ENCODE peak calls at places on chromosomes 1 and 21, in eight cellular contexts. G is WTC11; X is GM20000; M is activated T-cell treated with anti-CD3 and anti-CD28 coated beads, Interleukin-2, amount 50 U/mL, for 48 hours; S is HFFc6; U is stimulated activated CD8-positive, alpha-beta memory T cell treated with anti-CD3 and anti-CD28 coated beads, Interleukin-12 subunit alpha, Interleukin-12 subunit beta, amount 100 ng/mL, for 4 hours; B is stimulated activated CD4-positive, alpha-beta T cell treated with anti-CD3 and anti-CD28 coated beads, Interleukin-2, amount 100 ng/mL, for 48 hours; J is neural progenitor cell. Y is an unnamed sample.
A peak's percentile ranks its signal among the peaks of the same experiment; 100 is the strongest.

GRCh38 chr1:155831279-155831976 is 25.6 kb downstream of the GON4L start:
- DNase-seq in M (no peak), G (no peak), J (no peak), X (no peak), S (no peak), B (no peak), U (no peak), Y (no peak)

GRCh38 chr1:235018161-235018560 is 110.5 kb downstream of the TOMM20 start:
- DNase-seq in M (peak; percentile 19), J (no peak), S (peak; percentile 98), B (no peak), G (no peak), U (no peak), X (no peak), Y (peak; percentile 90)

GRCh38 chr1:182080955-182081582 is 19.6 kb upstream of the ZNF648 start:
- DNase-seq in B (peak; percentile 28), X (peak; percentile 52), M (no peak), S (peak; percentile 29), J (peak; percentile 67), G (no peak), U (no peak), Y (peak; percentile 10)

GRCh38 chr1:1292851-1293250 is 12.6 kb downstream of the SCNN1D start:
- DNase-seq in G (no peak), S (no peak), B (no peak), X (no peak), M (no peak), J (no peak), U (no peak), Y (no peak)

GRCh38 chr1:219463629-219464028 is 149.3 kb downstream of the ZC3H11B start:
- DNase-seq in X (no peak), B (no peak), G (no peak), J (no peak), U (no peak), S (no peak), M (no peak), Y (no peak)

GRCh38 chr1:19430121-19431068 is 54.9 kb downstream of the CAPZB start:
- DNase-seq in M (no peak), B (no peak), S (peak; percentile 76), X (no peak), G (no peak), J (no peak), U (no peak), Y (peak; percentile 52)

GRCh38 chr1:87473203-87473661 is 144.6 kb downstream of the LMO4 start:
- DNase-seq in G (no peak), M (no peak), J (no peak), X (no peak), B (no peak), S (no peak), U (no peak), Y (peak; percentile 9)

GRCh38 chr21:42518216-42518615 is 4.6 kb downstream of the SLC37A1 start:
- DNase-seq in X (no peak), B (no peak), G (no peak), S (no peak), J (no peak), M (no peak), U (no peak), Y (peak; percentile 17)

GRCh38 chr1:227299238-227299637 is 19.1 kb downstream of the CDC42BPA start:
- DNase-seq in B (no peak), S (no peak), M (no peak), U (no peak), J (no peak), G (no peak), X (no peak), Y (no peak)

GRCh38 chr1:23421752-23422312 is 2.7 kb downstream of the TCEA3 start:
- DNase-seq in U (no peak), X (no peak), J (no peak), B (no peak), G (no peak), S (peak; percentile 68), M (no peak), Y (no peak)

GRCh38 chr1:150235852-150236613 is at the start of gene ANP32E:
- DNase-seq in U (peak; percentile 80), G (peak; percentile 93), M (peak; percentile 94), X (peak; percentile 97), J (peak; percentile 97), S (peak; percentile 100), B (peak; percentile 86), Y (peak; percentile 99)

GRCh38 chr1:227065311-227065710 is 125.2 kb downstream of the COQ8A start:
- DNase-seq in J (no peak), X (no peak), U (no peak), S (no peak), M (no peak), G (no peak), B (no peak), Y (no peak)

GRCh38 chr1:153922076-153922837 is 515 bp downstream of the GATAD2B start:
- DNase-seq in U (no peak), M (no peak), B (peak; percentile 52), G (peak; percentile 73), X (no peak), J (peak; percentile 92), S (no peak), Y (peak; percentile 68)

GRCh38 chr1:155307247-155307740 is 1.4 kb upstream of the FDPS start:
- DNase-seq in S (peak; percentile 42), B (no peak), U (no peak), X (no peak), J (peak; percentile 69), G (no peak), M (no peak), Y (no peak)

GRCh38 chr1:2949966-2950925 is 71.0 kb upstream of the ACTRT2 start:
- DNase-seq in X (no peak), J (no peak), G (no peak), U (no peak), S (no peak), B (no peak), M (no peak), Y (no peak)

GRCh38 chr1:155081472-155082300 is 3.0 kb downstream of the EFNA3 start:
- DNase-seq in G (peak; percentile 41), J (peak; percentile 57), U (no peak), B (no peak), X (no peak), M (peak; percentile 58), S (no peak), Y (no peak)

GRCh38 chr1:154193821-154194220 is 1.9 kb upstream of the TPM3 start:
- DNase-seq in M (no peak), B (no peak), U (no peak), J (no peak), G (no peak), X (no peak), S (no peak), Y (peak; percentile 16)

GRCh38 chr1:209805875-209806760 is at the start of gene IRF6:
- DNase-seq in J (peak; percentile 96), M (peak; percentile 83), U (peak; percentile 60), B (peak; percentile 33), S (peak; percentile 51), G (peak; percentile 98), X (peak; percentile 86), Y (peak; percentile 20)

GRCh38 chr1:10459185-10459584 is 9.4 kb downstream of the CORT start:
- DNase-seq in J (no peak), X (no peak), G (no peak), B (no peak), U (no peak), M (no peak), S (peak; percentile 72), Y (peak; percentile 89)

GRCh38 chr1:53585116-53585515 is 125.9 kb downstream of the DMRTB1 start:
- DNase-seq in M (peak; percentile 27), B (no peak), J (no peak), X (no peak), U (peak; percentile 35), S (no peak), G (no peak), Y (no peak)

GRCh38 chr1:153592706-153593105 is 20.2 kb downstream of the S100A16 start:
- DNase-seq in S (no peak), U (no peak), M (no peak), G (no peak), X (no peak), J (no peak), B (no peak), Y (no peak)

GRCh38 chr1:46675549-46676314 is 4.1 kb downstream of the TEX38 start:
- DNase-seq in S (no peak), X (peak; percentile 48), U (no peak), G (no peak), J (no peak), M (no peak), B (no peak), Y (no peak)

GRCh38 chr21:42556960-42557359 is 43.3 kb downstream of the SLC37A1 start:
- DNase-seq in B (no peak), G (peak; percentile 7), M (no peak), J (no peak), S (no peak), X (no peak), U (no peak), Y (no peak)

GRCh38 chr1:91891486-91891885 is 5.5 kb upstream of the TGFBR3 start:
- DNase-seq in M (no peak), G (no peak), J (no peak), U (no peak), X (no peak), S (peak; percentile 57), B (no peak), Y (no peak)

GRCh38 chr1:208909011-208909410 is 664.8 kb upstream of the PLXNA2 start:
- DNase-seq in M (no peak), S (no peak), J (no peak), U (no peak), X (no peak), G (no peak), B (no peak), Y (no peak)

GRCh38 chr1:92486251-92487077 is at the start of gene GFI1:
- DNase-seq in J (peak; percentile 74), S (no peak), U (peak; percentile 67), X (peak; percentile 77), M (peak; percentile 91), G (peak; percentile 66), B (peak; percentile 67), Y (no peak)

GRCh38 chr1:30047576-30047975 is 675.8 kb downstream of the MATN1 start:
- DNase-seq in G (no peak), M (no peak), X (no peak), U (no peak), B (no peak), J (no peak), S (no peak), Y (no peak)